ENCODE peak calls at places on chromosomes 16 and 17, in four cellular contexts. One of them, this sample, is unnamed.

GRCh38 chr17:49445561-49445960 is 30.9 kb upstream of the PHB1 start:
- DNase-seq in CD4-positive, CD25-positive, alpha-beta regulatory T cell: no peak
- DNase-seq in heart right ventricle: no peak
- DNase-seq in activated T-cell treated with anti-CD3 and anti-CD28 coated beads for 24 hours: no peak
- DNase-seq in this sample: no peak

GRCh38 chr17:28993013-28993600 is 12.7 kb downstream of the SEZ6 start:
- DNase-seq in CD4-positive, CD25-positive, alpha-beta regulatory T cell: no peak
- DNase-seq in heart right ventricle: no peak
- DNase-seq in activated T-cell treated with anti-CD3 and anti-CD28 coated beads for 24 hours: no peak
- DNase-seq in this sample: no peak

GRCh38 chr17:8186446-8186786 is 3.6 kb downstream of the BORCS6 start:
- DNase-seq in CD4-positive, CD25-positive, alpha-beta regulatory T cell: no peak
- DNase-seq in heart right ventricle: no peak
- DNase-seq in activated T-cell treated with anti-CD3 and anti-CD28 coated beads for 24 hours: no peak
- DNase-seq in this sample: no peak

GRCh38 chr17:43219746-43220380 is 8.2 kb downstream of the TMEM106A start:
- DNase-seq in CD4-positive, CD25-positive, alpha-beta regulatory T cell: no peak
- DNase-seq in heart right ventricle: no peak
- DNase-seq in activated T-cell treated with anti-CD3 and anti-CD28 coated beads for 24 hours: no peak
- DNase-seq in this sample: no peak

GRCh38 chr17:68033636-68034451 is 1.7 kb upstream of the KPNA2 start:
- DNase-seq in CD4-positive, CD25-positive, alpha-beta regulatory T cell: no peak
- DNase-seq in heart right ventricle: peak; percentile 13
- DNase-seq in activated T-cell treated with anti-CD3 and anti-CD28 coated beads for 24 hours: no peak
- DNase-seq in this sample: no peak

GRCh38 chr17:44587339-44587738 is 30.1 kb downstream of the FZD2 start:
- DNase-seq in CD4-positive, CD25-positive, alpha-beta regulatory T cell: no peak
- DNase-seq in heart right ventricle: peak; percentile 62
- DNase-seq in activated T-cell treated with anti-CD3 and anti-CD28 coated beads for 24 hours: no peak
- DNase-seq in this sample: no peak

GRCh38 chr16:48162839-48163410 is 7.1 kb upstream of the ABCC12 start:
- DNase-seq in CD4-positive, CD25-positive, alpha-beta regulatory T cell: no peak
- DNase-seq in heart right ventricle: no peak
- DNase-seq in activated T-cell treated with anti-CD3 and anti-CD28 coated beads for 24 hours: no peak
- DNase-seq in this sample: no peak

GRCh38 chr16:53950677-53951076 is 246.7 kb downstream of the FTO start:
- DNase-seq in CD4-positive, CD25-positive, alpha-beta regulatory T cell: no peak
- DNase-seq in heart right ventricle: no peak
- DNase-seq in activated T-cell treated with anti-CD3 and anti-CD28 coated beads for 24 hours: no peak
- DNase-seq in this sample: no peak

GRCh38 chr16:8655184-8655717 is 19.2 kb upstream of the ABAT start:
- DNase-seq in CD4-positive, CD25-positive, alpha-beta regulatory T cell: no peak
- DNase-seq in heart right ventricle: no peak
- DNase-seq in activated T-cell treated with anti-CD3 and anti-CD28 coated beads for 24 hours: no peak
- DNase-seq in this sample: peak; percentile 55

GRCh38 chr17:5237541-5238016 is 2.9 kb upstream of the SCIMP start:
- DNase-seq in CD4-positive, CD25-positive, alpha-beta regulatory T cell: no peak
- DNase-seq in heart right ventricle: peak; percentile 30
- DNase-seq in activated T-cell treated with anti-CD3 and anti-CD28 coated beads for 24 hours: no peak
- DNase-seq in this sample: no peak

GRCh38 chr17:31581022-31581483 is 189.6 kb downstream of the RAB11FIP4 start:
- DNase-seq in CD4-positive, CD25-positive, alpha-beta regulatory T cell: no peak
- DNase-seq in heart right ventricle: peak; percentile 79
- DNase-seq in activated T-cell treated with anti-CD3 and anti-CD28 coated beads for 24 hours: no peak
- DNase-seq in this sample: no peak

GRCh38 chr17:78597923-78598545 is 20.8 kb upstream of the DNAH17 start:
- DNase-seq in CD4-positive, CD25-positive, alpha-beta regulatory T cell: no peak
- DNase-seq in heart right ventricle: no peak
- DNase-seq in activated T-cell treated with anti-CD3 and anti-CD28 coated beads for 24 hours: no peak
- DNase-seq in this sample: no peak

GRCh38 chr17:48307814-48308411 is 122.1 kb downstream of the SKAP1 start:
- DNase-seq in CD4-positive, CD25-positive, alpha-beta regulatory T cell: peak; percentile 31
- DNase-seq in heart right ventricle: peak; percentile 8
- DNase-seq in activated T-cell treated with anti-CD3 and anti-CD28 coated beads for 24 hours: peak; percentile 37
- DNase-seq in this sample: peak; percentile 31

GRCh38 chr16:11079657-11080187 is 135.4 kb downstream of the CLEC16A start:
- DNase-seq in CD4-positive, CD25-positive, alpha-beta regulatory T cell: no peak
- DNase-seq in heart right ventricle: no peak
- DNase-seq in activated T-cell treated with anti-CD3 and anti-CD28 coated beads for 24 hours: no peak
- DNase-seq in this sample: no peak

GRCh38 chr17:44653954-44654353 is 2.3 kb upstream of the MEIOC start:
- DNase-seq in CD4-positive, CD25-positive, alpha-beta regulatory T cell: no peak
- DNase-seq in heart right ventricle: no peak
- DNase-seq in activated T-cell treated with anti-CD3 and anti-CD28 coated beads for 24 hours: no peak
- DNase-seq in this sample: no peak

GRCh38 chr17:34225046-34225445 is 30.0 kb upstream of the CCL2 start:
- DNase-seq in CD4-positive, CD25-positive, alpha-beta regulatory T cell: no peak
- DNase-seq in heart right ventricle: no peak
- DNase-seq in activated T-cell treated with anti-CD3 and anti-CD28 coated beads for 24 hours: no peak
- DNase-seq in this sample: no peak

GRCh38 chr17:16934133-16934795 is 37.7 kb downstream of the TNFRSF13B start:
- DNase-seq in CD4-positive, CD25-positive, alpha-beta regulatory T cell: no peak
- DNase-seq in heart right ventricle: no peak
- DNase-seq in activated T-cell treated with anti-CD3 and anti-CD28 coated beads for 24 hours: no peak
- DNase-seq in this sample: no peak

GRCh38 chr17:79814966-79815835 is 18.3 kb upstream of the CBX8 start:
- DNase-seq in CD4-positive, CD25-positive, alpha-beta regulatory T cell: no peak
- DNase-seq in heart right ventricle: no peak
- DNase-seq in activated T-cell treated with anti-CD3 and anti-CD28 coated beads for 24 hours: no peak
- DNase-seq in this sample: no peak

GRCh38 chr17:61364463-61364846 is 35.2 kb upstream of the TBX2 start:
- DNase-seq in CD4-positive, CD25-positive, alpha-beta regulatory T cell: no peak
- DNase-seq in heart right ventricle: no peak
- DNase-seq in activated T-cell treated with anti-CD3 and anti-CD28 coated beads for 24 hours: no peak
- DNase-seq in this sample: no peak

GRCh38 chr16:85448557-85449194 is 164.4 kb upstream of the GSE1 start:
- DNase-seq in CD4-positive, CD25-positive, alpha-beta regulatory T cell: no peak
- DNase-seq in heart right ventricle: no peak
- DNase-seq in activated T-cell treated with anti-CD3 and anti-CD28 coated beads for 24 hours: no peak
- DNase-seq in this sample: no peak

GRCh38 chr17:2705263-2705662 is 6.3 kb downstream of the CLUH start:
- DNase-seq in CD4-positive, CD25-positive, alpha-beta regulatory T cell: no peak
- DNase-seq in heart right ventricle: no peak
- DNase-seq in activated T-cell treated with anti-CD3 and anti-CD28 coated beads for 24 hours: no peak
- DNase-seq in this sample: no peak

GRCh38 chr17:58513391-58513912 is 986 bp downstream of the MTMR4 start:
- DNase-seq in CD4-positive, CD25-positive, alpha-beta regulatory T cell: no peak
- DNase-seq in heart right ventricle: no peak
- DNase-seq in activated T-cell treated with anti-CD3 and anti-CD28 coated beads for 24 hours: peak; percentile 25
- DNase-seq in this sample: peak; percentile 69

GRCh38 chr17:81036128-81036891 is 1.4 kb downstream of the BAIAP2 start:
- DNase-seq in CD4-positive, CD25-positive, alpha-beta regulatory T cell: no peak
- DNase-seq in heart right ventricle: no peak
- DNase-seq in activated T-cell treated with anti-CD3 and anti-CD28 coated beads for 24 hours: no peak
- DNase-seq in this sample: no peak

GRCh38 chr16:87324411-87325275 is 7.5 kb upstream of the C16orf95 start:
- DNase-seq in CD4-positive, CD25-positive, alpha-beta regulatory T cell: peak; percentile 21
- DNase-seq in heart right ventricle: peak; percentile 38
- DNase-seq in activated T-cell treated with anti-CD3 and anti-CD28 coated beads for 24 hours: peak; percentile 19
- DNase-seq in this sample: peak; percentile 86

GRCh38 chr16:89921699-89922476 is 1.3 kb upstream of the TUBB3 start:
- DNase-seq in CD4-positive, CD25-positive, alpha-beta regulatory T cell: no peak
- DNase-seq in heart right ventricle: peak; percentile 82
- DNase-seq in activated T-cell treated with anti-CD3 and anti-CD28 coated beads for 24 hours: no peak
- DNase-seq in this sample: no peak

GRCh38 chr16:30458561-30459394 is 13.1 kb upstream of the SEPHS2 start:
- DNase-seq in CD4-positive, CD25-positive, alpha-beta regulatory T cell: no peak
- DNase-seq in heart right ventricle: no peak
- DNase-seq in activated T-cell treated with anti-CD3 and anti-CD28 coated beads for 24 hours: peak; percentile 84
- DNase-seq in this sample: peak; percentile 73

GRCh38 chr16:13961099-13961811 is 41.3 kb downstream of the ERCC4 start:
- DNase-seq in CD4-positive, CD25-positive, alpha-beta regulatory T cell: no peak
- DNase-seq in heart right ventricle: no peak
- DNase-seq in activated T-cell treated with anti-CD3 and anti-CD28 coated beads for 24 hours: no peak
- DNase-seq in this sample: no peak

GRCh38 chr16:82063456-82064082 is 28.5 kb downstream of the HSD17B2 start:
- DNase-seq in CD4-positive, CD25-positive, alpha-beta regulatory T cell: no peak
- DNase-seq in heart right ventricle: no peak
- DNase-seq in activated T-cell treated with anti-CD3 and anti-CD28 coated beads for 24 hours: no peak
- DNase-seq in this sample: no peak

GRCh38 chr16:68350951-68351350 is 40.1 kb downstream of the PRMT7 start:
- DNase-seq in CD4-positive, CD25-positive, alpha-beta regulatory T cell: no peak
- DNase-seq in heart right ventricle: no peak
- DNase-seq in activated T-cell treated with anti-CD3 and anti-CD28 coated beads for 24 hours: no peak
- DNase-seq in this sample: no peak

GRCh38 chr17:46851029-46851741 is at the start of gene WNT9B:
- DNase-seq in CD4-positive, CD25-positive, alpha-beta regulatory T cell: no peak
- DNase-seq in heart right ventricle: no peak
- DNase-seq in activated T-cell treated with anti-CD3 and anti-CD28 coated beads for 24 hours: peak; percentile 4
- DNase-seq in this sample: peak; percentile 45

GRCh38 chr16:10741844-10742243 is 1.8 kb upstream of the NUBP1 start:
- DNase-seq in CD4-positive, CD25-positive, alpha-beta regulatory T cell: no peak
- DNase-seq in heart right ventricle: peak; percentile 82
- DNase-seq in activated T-cell treated with anti-CD3 and anti-CD28 coated beads for 24 hours: no peak
- DNase-seq in this sample: no peak

This sample was measured in GM13976.